ENCODE peak calls at places on chromosomes 6 and 20, in four cellular contexts. M is mucosa of descending colon, Q is cardiac muscle cell, L is keratinocyte. C is an unnamed sample.

GRCh38 chr20:5570442-5570841 is 179.8 kb upstream of the SHLD1 start:
- DNase-seq in M (no peak), Q (no peak), L (no peak), C (no peak)

GRCh38 chr6:144644776-144645175 is 359.6 kb downstream of the UTRN start:
- DNase-seq in M (no peak), Q (no peak), L (no peak), C (peak)

GRCh38 chr6:12119085-12119588 is 107.0 kb downstream of the HIVEP1 start:
- DNase-seq in M (no peak), Q (no peak), L (no peak), C (no peak)

GRCh38 chr6:38012573-38012972 is 193.0 kb downstream of the ZFAND3 start:
- DNase-seq in M (no peak), Q (peak), L (no peak), C (peak)

GRCh38 chr6:96391776-96392175 is 129.8 kb upstream of the UFL1 start:
- DNase-seq in M (no peak), Q (peak), L (no peak), C (no peak)

GRCh38 chr6:152160346-152160745 is 352.9 kb downstream of the ESR1 start:
- DNase-seq in M (no peak), Q (no peak), L (no peak), C (no peak)

GRCh38 chr20:1397710-1398109 is 4.9 kb upstream of the FKBP1A start:
- DNase-seq in M (no peak), Q (no peak), L (no peak), C (no peak)

GRCh38 chr6:134936927-134937326 is 13.0 kb downstream of the ALDH8A1 start:
- DNase-seq in M (no peak), Q (no peak), L (peak), C (peak)

GRCh38 chr20:49775229-49775693 is 37.4 kb upstream of the SLC9A8 start:
- DNase-seq in M (peak), Q (no peak), L (no peak), C (peak)

GRCh38 chr20:25336561-25337422 is 53.8 kb downstream of the ABHD12 start:
- DNase-seq in M (peak), Q (peak), L (peak), C (peak)

GRCh38 chr6:168417158-168417557 is 23.8 kb upstream of the SMOC2 start:
- DNase-seq in M (no peak), Q (no peak), L (no peak), C (no peak)

GRCh38 chr6:69835414-69836179 is 30.8 kb upstream of the COL19A1 start:
- DNase-seq in M (no peak), Q (peak), L (no peak), C (peak)

GRCh38 chr6:29620629-29621028 is 12.4 kb downstream of the GABBR1 start:
- DNase-seq in M (no peak), Q (no peak), L (no peak), C (no peak)

GRCh38 chr20:59398552-59399265 is 98.3 kb downstream of the EDN3 start:
- DNase-seq in M (no peak), Q (no peak), L (no peak), C (no peak)

GRCh38 chr6:36963451-36964290 is 9.1 kb downstream of the PI16 start:
- DNase-seq in M (no peak), Q (no peak), L (peak), C (no peak)

GRCh38 chr20:45445805-45446562 is 23.6 kb upstream of the WFDC2 start:
- DNase-seq in M (no peak), Q (peak), L (no peak), C (peak)

GRCh38 chr6:99434702-99435530 is 9.8 kb upstream of the PNISR start:
- DNase-seq in M (no peak), Q (peak), L (no peak), C (peak)

GRCh38 chr6:130769812-130770211 is 57.4 kb upstream of the SMLR1 start:
- DNase-seq in M (no peak), Q (no peak), L (no peak), C (peak)

GRCh38 chr20:38581013-38581412 is at the start of gene ADIG:
- DNase-seq in M (no peak), Q (peak), L (no peak), C (no peak)

GRCh38 chr6:34341481-34341971 is 50.9 kb downstream of the NUDT3 start:
- DNase-seq in M (no peak), Q (no peak), L (no peak), C (peak)

GRCh38 chr20:45088247-45088646 is 12.7 kb downstream of the KCNS1 start:
- DNase-seq in M (no peak), Q (no peak), L (peak), C (peak)

GRCh38 chr6:44451803-44452690 is 64.5 kb downstream of the CDC5L start:
- DNase-seq in M (no peak), Q (no peak), L (no peak), C (peak)

GRCh38 chr20:42565106-42565990 is 624.4 kb downstream of the PTPRT start:
- DNase-seq in M (no peak), Q (no peak), L (no peak), C (no peak)

GRCh38 chr20:38875170-38875993 is 50.8 kb upstream of the FAM83D start:
- DNase-seq in M (peak), Q (no peak), L (no peak), C (no peak)

DNA sequence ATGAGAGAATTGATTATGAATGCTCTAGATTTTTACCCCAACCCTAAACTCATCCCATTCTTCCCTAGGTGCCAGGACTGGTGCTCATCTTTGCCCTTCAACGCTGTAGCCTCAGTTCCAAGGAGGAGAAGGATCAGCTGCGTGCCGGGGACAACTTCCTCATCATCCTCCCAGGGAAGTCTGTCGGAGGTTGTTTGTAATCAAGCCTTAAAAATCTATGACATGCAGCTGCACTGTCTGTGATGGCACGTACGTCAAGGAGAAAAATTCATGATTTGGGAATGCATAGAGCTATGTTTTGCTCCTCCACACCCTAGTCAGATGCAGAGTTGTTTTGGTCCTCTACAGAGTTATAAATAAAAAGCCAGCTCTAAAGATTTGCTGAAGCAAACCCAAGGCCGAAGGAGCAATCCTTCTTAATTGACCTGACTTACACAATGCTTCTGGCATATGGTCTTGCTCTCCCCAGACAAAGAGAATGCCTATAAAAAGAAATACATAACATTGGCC is 244.2 kb downstream of the HIVEP2 start:
- DNase-seq in M (no peak), Q (no peak), L (no peak), C (no peak)
- H3K4me3 ChIP-seq in M (no peak), Q (no peak), L (no peak), C (no peak)

DNA sequence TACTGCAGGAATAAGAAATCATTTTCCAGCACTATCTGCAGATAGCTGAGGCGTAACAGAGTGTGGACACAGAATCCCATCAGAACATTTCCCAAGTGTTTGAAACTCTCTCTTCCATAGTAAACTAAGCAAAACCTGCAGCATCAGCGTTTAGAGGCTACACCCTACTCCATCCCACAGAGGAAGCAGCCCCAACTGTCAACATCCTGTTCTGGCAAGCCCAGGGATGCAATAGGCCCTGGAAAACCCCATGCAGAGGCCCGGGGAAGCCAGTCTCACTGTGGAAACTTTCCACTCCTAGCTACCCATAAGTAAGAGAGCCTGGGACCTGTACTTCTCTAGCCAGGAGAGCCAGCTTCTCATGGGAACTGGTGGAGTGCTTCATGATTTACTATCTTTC is 129.4 kb downstream of the LY86 start:
- DNase-seq in M (no peak), Q (no peak), L (no peak), C (peak)
- H3K4me3 ChIP-seq in M (no peak), Q (no peak), L (no peak), C (no peak)

DNA sequence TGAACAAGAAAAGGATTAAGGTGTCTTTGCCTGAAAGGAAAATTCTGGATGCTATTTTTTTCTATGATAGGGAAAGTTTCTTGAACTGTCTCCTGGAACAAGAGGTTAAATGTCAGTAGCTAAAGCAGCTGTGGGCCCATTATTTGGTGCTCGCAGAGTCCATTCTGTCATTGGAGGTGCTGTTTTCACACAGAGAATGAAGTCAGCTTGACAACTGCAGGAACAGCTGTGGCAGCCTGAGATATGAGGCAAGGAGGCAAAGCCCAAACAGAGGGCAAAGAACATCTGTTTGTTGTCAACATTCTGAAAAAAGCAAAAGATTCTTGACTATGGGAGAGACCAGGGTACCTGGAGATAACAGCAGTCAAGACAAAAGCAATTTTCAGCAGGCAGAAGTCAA is 548.2 kb downstream of the KIF16B start:
- DNase-seq in M (no peak), Q (no peak), L (no peak), C (no peak)
- H3K4me3 ChIP-seq in M (no peak), Q (no peak), L (no peak), C (no peak)

DNA sequence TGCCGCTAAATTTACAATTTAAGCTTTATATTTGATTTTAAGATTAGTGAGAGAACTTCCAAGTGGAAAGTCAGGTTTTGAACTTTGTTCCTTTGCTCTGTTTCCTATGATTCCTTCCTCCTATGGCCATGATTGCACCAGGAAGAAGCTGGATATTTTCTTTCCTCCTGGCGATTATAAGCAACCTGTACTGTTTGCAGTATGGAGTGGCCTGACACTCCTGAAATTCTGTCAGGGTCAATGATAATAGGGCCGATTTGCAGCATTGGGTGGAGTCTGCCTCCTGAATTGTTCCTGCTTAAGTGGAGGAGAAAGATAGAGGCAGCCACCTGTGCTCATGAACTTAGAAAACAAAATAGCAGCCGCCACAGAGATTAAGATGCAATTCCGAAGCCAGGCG is 9.7 kb upstream of the FAM217A start:
- DNase-seq in M (no peak), Q (no peak), L (no peak), C (no peak)
- H3K4me3 ChIP-seq in M (no peak), Q (no peak), L (no peak), C (no peak)

C was measured in fibroblast of pulmonary artery.